ENCODE peak calls at places on chromosome 11, in four cellular contexts. F is HepG2, W is SK-N-SH, L is K562. T is an unnamed sample.
A peak's percentile ranks its signal among the peaks of the same experiment; 100 is the strongest.

GRCh38 chr11:60925685-60926267 is 1.5 kb downstream of the TMEM132A start:
- DNase-seq in F (no peak), W (peak; percentile 34), L (no peak), T (peak; percentile 89)

GRCh38 chr11:130478881-130479280 is 30.4 kb downstream of the ADAMTS15 start:
- DNase-seq in F (no peak), W (peak; percentile 9), L (no peak), T (peak; percentile 34)

GRCh38 chr11:14300661-14301304 is 58.2 kb downstream of the RRAS2 start:
- DNase-seq in F (peak; percentile 59), W (peak; percentile 61), L (peak; percentile 48), T (peak; percentile 74)

GRCh38 chr11:75024764-75025211 is 36.1 kb downstream of the NEU3 start:
- DNase-seq in F (no peak), W (peak; percentile 33), L (peak; percentile 32), T (no peak)

GRCh38 chr11:115645631-115646271 is 141.5 kb upstream of the CADM1 start:
- DNase-seq in F (no peak), W (peak; percentile 44), L (peak; percentile 53), T (no peak)

GRCh38 chr11:6932150-6932549 is 5.9 kb downstream of the ZNF215 start:
- DNase-seq in F (no peak), W (no peak), L (no peak), T (no peak)

GRCh38 chr11:79616392-79616831 is 175.6 kb upstream of the TENM4 start:
- DNase-seq in F (no peak), W (no peak), L (no peak), T (no peak)

GRCh38 chr11:115360186-115360824 is 143.9 kb downstream of the CADM1 start:
- DNase-seq in F (no peak), W (no peak), L (no peak), T (peak; percentile 50)

GRCh38 chr11:61133956-61134662 is 27.1 kb downstream of the VPS37C start:
- DNase-seq in F (no peak), W (no peak), L (no peak), T (no peak)

GRCh38 chr11:26191193-26191592 is 140.7 kb upstream of the ANO3 start:
- DNase-seq in F (no peak), W (no peak), L (no peak), T (no peak)

GRCh38 chr11:115439385-115439784 is 64.8 kb downstream of the CADM1 start:
- DNase-seq in F (no peak), W (no peak), L (no peak), T (peak; percentile 79)

GRCh38 chr11:115498354-115498753 is 5.9 kb downstream of the CADM1 start:
- DNase-seq in F (no peak), W (no peak), L (no peak), T (no peak)

GRCh38 chr11:114131366-114131963 is 72.0 kb downstream of the ZBTB16 start:
- DNase-seq in F (no peak), W (no peak), L (no peak), T (no peak)

DNA sequence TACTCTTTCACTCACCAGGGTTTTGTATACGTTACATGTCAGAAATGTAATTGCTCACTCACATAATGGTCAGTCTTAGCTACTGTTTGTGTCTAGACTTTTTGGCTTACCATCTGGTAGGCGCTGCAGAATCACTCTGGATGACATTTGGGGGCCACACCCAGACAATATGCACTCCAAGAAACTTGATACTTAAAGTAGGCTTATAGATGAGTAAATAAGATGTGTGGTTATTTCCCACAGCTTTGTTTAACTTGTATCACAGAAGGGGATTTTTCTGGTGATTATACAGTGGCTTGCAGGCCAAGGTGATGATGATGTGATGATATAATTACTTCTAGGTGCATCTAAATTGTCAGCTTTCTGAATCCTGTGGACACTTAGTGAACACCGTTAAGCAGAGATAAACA is 89.0 kb downstream of the PRR5L start:
- DNase-seq in F (no peak), W (no peak), L (no peak), T (peak; percentile 92)
- TF ChIP-seq SMC3 in F (no peak), W (no peak), L (no peak), T (no peak)

GRCh38 chr11:62233730-62234129 is 8.3 kb upstream of the SCGB1D2 start:
- DNase-seq in F (no peak), W (no peak), L (no peak), T (no peak)
- TF ChIP-seq CTCF in F (peak; percentile 46), W (no peak), L (peak; percentile 46), T (no peak)

DNA sequence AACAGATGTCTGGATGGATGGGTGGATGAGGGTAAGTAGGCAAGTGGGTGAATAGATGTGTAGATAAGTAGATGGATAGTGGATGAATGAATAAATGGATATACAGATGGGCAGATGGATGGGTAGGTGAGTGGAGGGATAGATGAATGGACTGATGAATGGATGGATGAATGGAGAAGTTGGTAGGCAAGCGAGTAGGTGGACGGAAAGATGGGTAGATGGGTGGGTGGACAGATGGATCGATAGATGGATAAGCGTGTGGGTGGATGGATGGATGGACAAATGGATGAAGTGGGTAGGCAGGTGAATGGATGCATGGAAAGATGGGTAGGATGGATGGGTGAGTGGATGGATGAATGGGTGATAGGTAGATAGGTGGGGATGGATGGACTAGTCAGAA is 393.2 kb downstream of the SHANK2 start:
- DNase-seq in F (no peak), W (no peak), L (no peak), T (no peak)
- H3K27me3 ChIP-seq in F (no peaks in the 10 kb centered on the region), W (no peaks in the 10 kb centered on the region), L (peaks cover 5% of the 10 kb centered on the region), T (no peaks in the 10 kb centered on the region)

DNA sequence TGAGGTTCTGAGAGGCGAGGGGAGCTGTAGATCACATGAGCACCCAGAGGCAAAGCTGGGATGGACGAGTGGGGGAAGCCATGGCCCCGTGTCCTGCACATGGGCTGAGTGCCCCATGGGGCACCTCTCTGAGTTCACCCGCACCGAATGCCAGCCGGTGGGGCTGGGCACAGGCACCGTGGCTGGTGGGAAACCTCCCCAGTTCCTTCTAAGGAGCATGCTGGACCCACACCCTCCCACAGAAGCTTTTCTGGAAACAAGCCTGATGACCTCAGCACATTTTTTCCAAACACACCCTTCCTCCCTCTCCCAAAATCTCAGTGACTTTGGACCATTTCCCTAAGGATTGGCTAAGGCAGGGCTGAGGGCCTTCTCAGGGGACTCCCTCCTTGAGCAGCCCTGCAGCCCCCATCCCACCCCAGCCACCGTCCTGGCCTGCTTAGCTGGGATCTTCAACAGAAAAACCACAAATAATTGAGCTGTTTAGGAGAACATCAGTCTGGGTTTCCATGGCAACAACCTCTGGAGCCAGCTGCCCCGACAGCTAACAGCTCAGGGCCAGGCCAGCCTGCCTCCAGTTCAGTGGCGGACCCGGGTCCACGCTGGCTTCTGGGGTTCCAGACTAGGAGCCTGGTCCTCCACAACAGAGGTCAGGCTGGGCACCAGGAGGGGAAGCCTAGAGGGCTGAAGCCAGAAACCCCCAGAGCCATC is 18.1 kb upstream of the LINC01488 start:
- DNase-seq in F (peak; percentile 36), W (peak; percentile 88), L (no peak), T (peak; percentile 80)
- TF ChIP-seq SMC3 in F (no peak), W (no peak), L (no peak), T (no peak)

GRCh38 chr11:120170741-120171261 is 32.9 kb upstream of the TRIM29 start:
- DNase-seq in F (no peak), W (no peak), L (no peak), T (no peak)

GRCh38 chr11:120169981-120170698 is 32.2 kb upstream of the TRIM29 start:
- DNase-seq in F (no peak), W (no peak), L (no peak), T (no peak)

GRCh38 chr11:120168108-120168959 is 30.4 kb upstream of the TRIM29 start:
- DNase-seq in F (no peak), W (no peak), L (no peak), T (peak; percentile 37)

GRCh38 chr11:120168960-120169681 is 31.2 kb upstream of the TRIM29 start:
- DNase-seq in F (peak; percentile 30), W (peak; percentile 94), L (peak; percentile 90), T (peak; percentile 45)

GRCh38 chr11:120167659-120168058 is 29.7 kb upstream of the TRIM29 start:
- DNase-seq in F (no peak), W (no peak), L (no peak), T (no peak)
- TF ChIP-seq CTCF in F (no peak), W (no peak), L (no peak), T (no peak)

DNA sequence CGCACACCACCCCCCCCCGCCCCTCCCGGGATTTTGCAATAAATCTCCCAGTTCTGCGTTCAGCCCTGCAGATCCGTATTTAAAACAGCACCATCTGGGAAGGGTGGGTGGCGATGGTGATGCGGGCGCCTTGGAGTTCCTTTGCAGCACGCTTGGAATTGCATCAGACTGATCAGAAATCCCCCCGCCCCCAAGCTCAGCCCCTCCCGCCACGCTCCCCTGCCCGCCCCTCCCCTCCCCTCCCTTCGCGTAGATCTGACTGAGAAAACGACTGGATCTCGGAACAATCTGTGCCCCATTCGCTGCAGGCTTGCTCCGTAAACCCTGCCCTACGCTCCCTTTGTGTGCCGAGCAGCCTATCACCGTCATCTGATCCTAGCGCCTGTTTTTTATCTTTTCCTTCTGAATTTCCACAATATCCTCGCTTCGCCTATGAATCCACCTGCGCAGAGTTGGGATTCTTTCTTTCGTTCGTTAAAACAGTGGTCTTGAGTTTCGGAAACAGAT is 18.1 kb upstream of the BDNF start:
- DNase-seq in F (no peak), W (peak; percentile 76), L (no peak), T (peak; percentile 95)
- H3K27me3 ChIP-seq in F (peaks cover 31% of the 10 kb centered on the region), W (peaks cover 9% of the 10 kb centered on the region), L (no peaks in the 10 kb centered on the region), T (no peaks in the 10 kb centered on the region)

GRCh38 chr11:69837791-69838190 is 18.6 kb upstream of the FGF3 start:
- DNase-seq in F (no peak), W (no peak), L (no peak), T (no peak)
- TF ChIP-seq SMC3 in F (no peak), W (no peak), L (no peak), T (no peak)

GRCh38 chr11:124898711-124899110 is 1.0 kb upstream of the ROBO4 start:
- DNase-seq in F (peak; percentile 44), W (peak; percentile 20), L (no peak), T (no peak)

GRCh38 chr11:124896071-124896750 is 1.5 kb downstream of the ROBO4 start:
- DNase-seq in F (no peak), W (peak; percentile 8), L (no peak), T (no peak)

GRCh38 chr11:124896821-124897391 is 759 bp downstream of the ROBO4 start:
- DNase-seq in F (no peak), W (peak; percentile 12), L (no peak), T (no peak)

GRCh38 chr11:124899376-124900145 is 1.9 kb upstream of the ROBO4 start:
- DNase-seq in F (no peak), W (peak; percentile 29), L (no peak), T (no peak)

DNA sequence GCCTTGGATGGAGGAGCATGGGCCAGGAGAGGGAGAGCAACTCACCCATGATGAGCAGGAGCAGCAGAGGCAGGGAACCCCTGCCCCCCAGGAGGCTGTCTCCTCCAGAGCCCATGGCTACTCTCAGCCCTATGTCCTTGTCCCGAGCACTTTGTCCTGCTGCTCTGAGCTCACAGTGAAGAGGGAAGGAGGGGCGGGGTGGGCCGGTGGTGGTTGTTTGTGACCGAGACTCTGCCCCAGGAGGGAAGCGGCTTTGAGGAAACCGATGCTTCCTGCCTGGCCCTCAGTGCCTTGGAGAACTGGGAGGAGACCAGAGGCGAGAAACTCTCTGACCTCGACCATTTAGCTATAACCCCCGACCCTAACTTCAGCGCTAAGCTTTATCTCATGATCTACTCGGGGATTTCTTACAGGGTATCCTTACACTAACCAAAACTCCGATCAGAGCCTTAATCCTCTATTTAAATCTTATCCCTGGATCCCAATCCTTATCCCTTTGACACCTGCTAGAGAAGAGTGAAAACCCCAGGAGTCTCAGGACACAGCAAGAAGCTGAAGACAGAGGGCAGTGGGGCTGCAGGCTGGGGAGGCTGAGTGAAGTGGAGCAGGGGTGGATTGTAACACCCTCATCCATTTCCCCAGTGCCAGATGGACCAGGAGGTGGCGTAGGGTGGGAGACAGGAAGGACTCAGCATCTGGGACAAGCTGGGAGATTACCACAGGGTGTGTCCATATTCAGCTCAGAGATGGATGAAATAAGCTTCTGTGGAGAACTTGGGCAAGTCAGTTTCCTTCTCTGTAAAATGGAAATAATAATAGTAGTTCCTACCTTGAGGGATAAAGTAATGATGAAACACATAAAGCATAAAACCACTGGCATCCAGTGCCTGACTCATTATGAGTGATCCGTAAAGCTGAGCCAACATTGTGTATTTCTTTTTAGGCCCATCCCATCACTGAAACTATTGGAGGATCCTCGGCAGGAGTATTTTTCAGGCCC is at the start of gene ROBO4:
- DNase-seq in F (peak; percentile 22), W (peak; percentile 15), L (no peak), T (peak; percentile 94)
- TF ChIP-seq CTCF in F (peak; percentile 32), W (peak; percentile 27), L (peak; percentile 23), T (no peak)